ENCODE peak calls at places on chromosomes 6 and 20, in seven cellular contexts. Z is WTC11, A is thoracic aorta, L is lower lobe of right lung, M is left lobe of liver, I is pancreas, V is HCT116. S is an unnamed sample.

GRCh38 chr6:47098570-47098993 is 56.5 kb upstream of the ADGRF1 start:
- ATAC-seq in Z (no peak), A (no peak), L (peak), M (no peak), I (no peak), V (no peak), S (no peak)

GRCh38 chr6:138415125-138415524 is 11.1 kb downstream of the HEBP2 start:
- ATAC-seq in Z (no peak), A (no peak), L (no peak), M (no peak), I (no peak), V (no peak), S (no peak)

GRCh38 chr20:20391766-20392165 is 23.9 kb downstream of the INSM1 start:
- ATAC-seq in Z (no peak), A (no peak), L (no peak), M (peak), I (no peak), V (no peak), S (no peak)

GRCh38 chr20:59661621-59662020 is 57.3 kb downstream of the PHACTR3 start:
- ATAC-seq in Z (no peak), A (no peak), L (no peak), M (no peak), I (no peak), V (no peak), S (no peak)

GRCh38 chr6:47650553-47651432 is 47.6 kb upstream of the ADGRF4 start:
- ATAC-seq in Z (peak), A (no peak), L (no peak), M (no peak), I (no peak), V (no peak), S (no peak)

GRCh38 chr6:38387994-38388393 is 251.7 kb downstream of the BTBD9 start:
- ATAC-seq in Z (no peak), A (no peak), L (no peak), M (no peak), I (no peak), V (no peak), S (peak)

GRCh38 chr6:67766061-67766460 is 869.0 kb upstream of the ADGRB3 start:
- ATAC-seq in Z (no peak), A (no peak), L (no peak), M (no peak), I (no peak), V (no peak), S (no peak)

GRCh38 chr20:58402305-58402704 is 13.3 kb downstream of the VAPB start:
- ATAC-seq in Z (no peak), A (no peak), L (no peak), M (no peak), I (no peak), V (no peak), S (no peak)

GRCh38 chr20:62331347-62331746 is 28.6 kb downstream of the ADRM1 start:
- ATAC-seq in Z (no peak), A (no peak), L (no peak), M (no peak), I (no peak), V (no peak), S (no peak)

GRCh38 chr6:71330501-71330900 is 41.9 kb downstream of the OGFRL1 start:
- ATAC-seq in Z (no peak), A (no peak), L (no peak), M (no peak), I (no peak), V (no peak), S (no peak)

GRCh38 chr6:27545271-27546046 is 72.6 kb upstream of the ZNF184 start:
- ATAC-seq in Z (peak), A (no peak), L (no peak), M (no peak), I (no peak), V (peak), S (peak)

GRCh38 chr20:59137532-59137931 is 26.1 kb upstream of the ZNF831 start:
- ATAC-seq in Z (no peak), A (no peak), L (no peak), M (peak), I (no peak), V (no peak), S (no peak)

GRCh38 chr20:43247361-43247760 is 57.7 kb upstream of the PTPRT start:
- ATAC-seq in Z (no peak), A (no peak), L (no peak), M (no peak), I (no peak), V (no peak), S (no peak)

GRCh38 chr6:162615016-162615717 is 112.4 kb downstream of the PRKN start:
- ATAC-seq in Z (no peak), A (no peak), L (peak), M (peak), I (peak), V (no peak), S (no peak)

GRCh38 chr20:64234291-64234791 is 21.2 kb upstream of the PCMTD2 start:
- ATAC-seq in Z (no peak), A (no peak), L (no peak), M (no peak), I (no peak), V (no peak), S (no peak)

GRCh38 chr6:29705389-29706231 is 17.6 kb upstream of the HLA-F start:
- ATAC-seq in Z (peak), A (no peak), L (peak), M (peak), I (peak), V (peak), S (peak)

GRCh38 chr20:40506567-40506966 is 182.5 kb downstream of the MAFB start:
- ATAC-seq in Z (no peak), A (peak), L (peak), M (peak), I (peak), V (peak), S (peak)

S was measured in SK-N-SH treated with all-trans-retinoic acid at 6 μM for 48 hours.